ENCODE peak calls at places on chromosomes 11 and 22, in four cellular contexts. E, J, X and F are unnamed samples.

GRCh38 chr11:106765849-106766248 is 252.4 kb downstream of the GUCY1A2 start:
- DNase-seq in E (no peak), J (peak; percentile 20), X (no peak), F (no peak)

GRCh38 chr22:36419177-36419911 is 31.6 kb upstream of the MYH9 start:
- DNase-seq in E (no peak), J (no peak), X (no peak), F (no peak)

GRCh38 chr11:8352852-8353505 is 89.3 kb upstream of the LMO1 start:
- DNase-seq in E (no peak), J (no peak), X (peak; percentile 57), F (no peak)

GRCh38 chr11:128283445-128283844 is 303.9 kb downstream of the ETS1 start:
- DNase-seq in E (no peak), J (no peak), X (no peak), F (no peak)

GRCh38 chr11:122628691-122629555 is 26.6 kb upstream of the UBASH3B start:
- DNase-seq in E (peak; percentile 19), J (peak; percentile 57), X (peak; percentile 94), F (no peak)

GRCh38 chr11:75279273-75279672 is 38.7 kb downstream of the TPBGL start:
- DNase-seq in E (no peak), J (no peak), X (no peak), F (no peak)

GRCh38 chr11:121163658-121164308 is 62.7 kb downstream of the TECTA start:
- DNase-seq in E (no peak), J (no peak), X (peak; percentile 60), F (peak; percentile 47)

GRCh38 chr11:92308366-92308765 is 83.7 kb downstream of the FAT3 start:
- DNase-seq in E (no peak), J (no peak), X (no peak), F (no peak)

GRCh38 chr11:11409916-11410315 is 56.9 kb upstream of the CSNK2A3 start:
- DNase-seq in E (no peak), J (no peak), X (no peak), F (no peak)

GRCh38 chr22:31253949-31254348 is 38.3 kb downstream of the PIK3IP1 start:
- DNase-seq in E (no peak), J (no peak), X (no peak), F (no peak)

GRCh38 chr11:44345781-44346180 is 35.8 kb upstream of the ALX4 start:
- DNase-seq in E (no peak), J (no peak), X (no peak), F (no peak)

GRCh38 chr11:27697679-27698275 is 2.5 kb downstream of the BDNF start:
- DNase-seq in E (no peak), J (no peak), X (no peak), F (no peak)

GRCh38 chr11:65113839-65114238 is 2.2 kb downstream of the TM7SF2 start:
- DNase-seq in E (no peak), J (no peak), X (no peak), F (no peak)
- H3K27ac ChIP-seq in E (no peak overlapping the region), J (no peak overlapping the region), X (no peak overlapping the region), F (no peak overlapping the region)

GRCh38 chr22:35312198-35313059 is 12.7 kb downstream of the TOM1 start:
- DNase-seq in E (no peak), J (no peak), X (peak; percentile 62), F (no peak)

GRCh38 chr22:35315141-35315854 is 15.6 kb downstream of the TOM1 start:
- DNase-seq in E (no peak), J (no peak), X (no peak), F (no peak)

GRCh38 chr22:35314161-35314942 is 14.7 kb downstream of the TOM1 start:
- DNase-seq in E (no peak), J (no peak), X (no peak), F (no peak)

GRCh38 chr22:35311551-35311999 is 11.9 kb downstream of the TOM1 start:
- DNase-seq in E (no peak), J (no peak), X (no peak), F (no peak)

GRCh38 chr22:35313311-35314121 is 13.8 kb downstream of the TOM1 start:
- DNase-seq in E (no peak), J (no peak), X (peak; percentile 61), F (no peak)
- H3K27ac ChIP-seq in E (no peak overlapping the region), J (no peak overlapping the region), X (peak overlapping the region; percentile 74), F (peak overlapping the region; percentile 66)

GRCh38 chr11:64358907-64359711 is at the start of gene RPS6KA4:
- DNase-seq in E (peak; percentile 39), J (peak; percentile 57), X (peak; percentile 82), F (no peak)

GRCh38 chr11:64361659-64362058 is 2.7 kb downstream of the RPS6KA4 start:
- DNase-seq in E (no peak), J (no peak), X (no peak), F (no peak)

GRCh38 chr11:64360403-64360980 is 1.5 kb downstream of the RPS6KA4 start:
- DNase-seq in E (peak; percentile 56), J (no peak), X (no peak), F (no peak)

GRCh38 chr11:64358536-64358906 is 441 bp upstream of the RPS6KA4 start:
- DNase-seq in E (no peak), J (no peak), X (no peak), F (no peak)

DNA sequence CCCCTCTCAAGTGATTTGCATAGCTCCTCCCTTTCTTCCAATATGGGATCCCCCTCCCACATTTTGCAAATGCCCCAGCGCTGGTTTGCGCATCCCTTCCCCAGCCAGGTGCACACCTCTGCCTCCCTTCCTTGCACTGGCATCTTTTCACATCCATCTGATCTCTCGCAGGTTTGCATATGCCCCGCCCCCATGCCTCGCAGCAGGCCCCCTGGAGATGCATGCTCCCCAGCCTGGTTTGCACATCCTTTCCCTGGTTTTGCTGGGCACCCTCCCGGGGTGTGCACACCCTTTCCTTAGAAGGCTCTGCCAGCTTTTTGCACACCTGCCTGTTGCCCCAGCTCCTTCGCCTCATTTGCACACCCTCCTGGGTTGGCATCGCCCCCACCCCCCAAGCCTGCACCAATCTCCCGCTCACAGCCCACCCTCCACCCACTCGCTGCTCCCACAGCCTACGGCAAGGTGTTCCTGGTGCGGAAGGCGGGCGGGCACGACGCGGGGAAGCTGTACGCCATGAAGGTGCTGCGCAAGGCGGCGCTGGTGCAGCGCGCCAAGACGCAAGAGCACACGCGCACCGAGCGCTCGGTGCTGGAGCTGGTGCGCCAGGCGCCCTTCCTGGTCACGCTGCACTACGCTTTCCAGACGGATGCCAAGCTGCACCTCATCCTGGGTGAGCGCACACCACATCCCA is 895 bp downstream of the RPS6KA4 start:
- DNase-seq in E (peak; percentile 67), J (no peak), X (peak; percentile 25), F (no peak)
- H3K27ac ChIP-seq in E (peak overlapping the region; percentile 82), J (no peak overlapping the region), X (peak overlapping the region; percentile 35), F (peak overlapping the region; percentile 83)

DNA sequence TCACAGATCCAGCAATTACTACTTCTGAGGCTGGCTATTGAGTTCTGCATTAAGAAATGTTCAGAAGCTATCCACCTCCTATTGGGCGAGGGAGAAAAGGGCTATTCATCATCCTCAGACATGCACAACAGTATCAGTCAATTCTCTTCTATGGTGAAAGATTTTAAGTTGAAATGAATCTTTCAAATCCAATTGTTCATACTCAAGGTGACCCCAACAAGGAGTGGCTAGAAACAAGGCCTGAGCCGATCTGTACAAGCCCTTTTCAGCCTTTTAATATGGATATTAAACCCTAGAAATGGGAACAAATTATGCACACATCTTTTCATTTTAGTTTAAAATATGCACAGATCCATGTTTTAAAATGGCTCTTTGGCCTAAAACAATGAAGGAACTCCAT is 303.5 kb upstream of the PITPNB start:
- DNase-seq in E (no peak), J (no peak), X (no peak), F (no peak)
- H3K27ac ChIP-seq in E (no peak overlapping the region), J (no peak overlapping the region), X (no peak overlapping the region), F (no peak overlapping the region)

DNA sequence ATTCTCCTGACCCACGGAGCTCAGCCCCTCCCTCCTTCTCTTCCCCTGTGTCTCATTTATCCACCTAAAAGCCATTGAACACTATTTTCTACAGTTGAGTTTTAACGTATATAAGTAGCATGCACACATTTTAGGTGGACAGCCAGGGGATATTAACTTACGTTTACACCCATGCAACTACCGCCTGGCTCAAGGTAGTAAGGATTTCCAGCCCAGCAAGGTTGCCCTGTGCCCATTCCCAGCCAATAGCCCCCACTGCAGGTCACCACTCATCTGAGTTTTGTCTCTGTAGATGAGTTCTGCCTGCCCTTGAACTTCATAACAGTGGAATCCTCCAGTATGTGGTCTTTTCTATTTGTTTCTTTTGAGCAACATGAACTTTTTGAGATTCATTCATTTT is 65.4 kb downstream of the SMIM38 start:
- DNase-seq in E (no peak), J (no peak), X (no peak), F (no peak)
- H3K27ac ChIP-seq in E (no peak overlapping the region), J (no peak overlapping the region), X (no peak overlapping the region), F (no peak overlapping the region)

GRCh38 chr11:134036484-134037092 is 32.3 kb upstream of the JAM3 start:
- DNase-seq in E (no peak), J (no peak), X (no peak), F (no peak)

GRCh38 chr11:134034496-134035381 is 34.1 kb upstream of the JAM3 start:
- DNase-seq in E (no peak), J (no peak), X (peak; percentile 17), F (no peak)

GRCh38 chr11:134038897-134039470 is 29.9 kb upstream of the JAM3 start:
- DNase-seq in E (no peak), J (no peak), X (no peak), F (no peak)

GRCh38 chr11:134039726-134040385 is 29.0 kb upstream of the JAM3 start:
- DNase-seq in E (no peak), J (no peak), X (no peak), F (no peak)

DNA sequence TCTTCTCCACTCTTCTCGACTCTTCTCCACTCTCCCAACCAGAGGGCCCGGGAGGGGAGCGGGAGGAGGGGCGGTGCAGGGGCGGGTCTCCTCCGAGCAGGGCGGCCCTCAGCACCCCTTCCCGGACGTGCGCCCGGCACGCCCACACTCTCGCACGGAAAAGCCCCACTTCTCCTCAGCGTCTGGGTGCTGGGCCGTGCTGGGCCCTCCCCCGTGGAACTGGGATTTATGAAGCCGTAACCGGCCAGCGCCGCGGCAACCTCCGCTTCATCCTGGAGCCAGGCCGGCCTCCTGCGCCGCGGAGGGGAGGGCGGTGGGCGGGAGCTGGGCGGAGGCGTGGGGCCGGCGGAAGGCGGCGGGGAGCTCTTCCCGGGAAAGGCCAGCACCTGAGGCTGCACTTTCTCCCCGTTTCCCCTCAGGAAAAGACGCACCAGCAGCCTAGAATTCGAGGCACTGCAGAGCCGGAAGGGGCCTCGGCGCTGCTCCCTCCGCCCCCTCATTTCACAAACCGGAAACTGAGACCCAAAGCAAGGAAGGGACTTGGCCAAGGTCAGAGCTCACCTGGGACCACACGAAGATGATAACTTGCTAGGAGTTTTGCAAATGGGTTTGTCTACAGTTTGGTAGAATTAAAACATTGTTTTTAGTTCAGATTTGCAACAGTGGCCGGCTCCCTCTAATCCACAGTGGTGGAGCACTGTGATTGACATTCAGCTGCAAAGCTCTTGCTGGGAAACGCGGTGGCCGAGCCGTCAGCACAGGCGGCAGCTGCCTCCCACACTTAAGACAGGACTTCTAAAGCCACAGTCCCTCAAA is 31.6 kb upstream of the JAM3 start:
- DNase-seq in E (peak; percentile 74), J (no peak), X (peak; percentile 27), F (peak; percentile 94)
- H3K27ac ChIP-seq in E (peak overlapping the region; percentile 90), J (peak overlapping the region; percentile 41), X (no peak overlapping the region), F (peak overlapping the region; percentile 93)